ENCODE peak calls at places on chromosome 1, in four cellular contexts. P is H1, W is HepG2, R is GM12878. Z is an unnamed sample. For H3K27me3, the result is how much of the 10 kb centered on the place peaks cover.

GRCh38 chr1:70528591-70529333 is 117.7 kb downstream of the CTH start:
- DNase-seq in P (peak), W (peak), R (no peak), Z (peak)

GRCh38 chr1:30191154-30191702 is 532.2 kb downstream of the MATN1 start:
- DNase-seq in P (peak), W (no peak), R (no peak), Z (peak)

GRCh38 chr1:87478231-87478630 is 149.6 kb downstream of the LMO4 start:
- DNase-seq in P (peak), W (no peak), R (no peak), Z (peak)

GRCh38 chr1:56304975-56305374 is 274.4 kb downstream of the PLPP3 start:
- DNase-seq in P (no peak), W (no peak), R (no peak), Z (no peak)

GRCh38 chr1:100322436-100323211 is 29.7 kb upstream of the CDC14A start:
- DNase-seq in P (no peak), W (peak), R (no peak), Z (no peak)

GRCh38 chr1:206754011-206754410 is 16.6 kb upstream of the IL19 start:
- DNase-seq in P (no peak), W (no peak), R (no peak), Z (no peak)

GRCh38 chr1:91891486-91891885 is 5.5 kb upstream of the TGFBR3 start:
- DNase-seq in P (no peak), W (no peak), R (no peak), Z (no peak)

GRCh38 chr1:38084700-38085099 is 38.1 kb upstream of the POU3F1 start:
- DNase-seq in P (no peak), W (no peak), R (no peak), Z (no peak)

GRCh38 chr1:22131875-22132486 is 10.9 kb downstream of the WNT4 start:
- DNase-seq in P (peak), W (peak), R (no peak), Z (peak)

GRCh38 chr1:71509051-71509595 is 428.3 kb upstream of the ZRANB2 start:
- DNase-seq in P (no peak), W (no peak), R (no peak), Z (no peak)

GRCh38 chr1:24362982-24363614 is 43.9 kb downstream of the GRHL3 start:
- DNase-seq in P (no peak), W (no peak), R (no peak), Z (no peak)

GRCh38 chr1:230584660-230585059 is 57.6 kb upstream of the COG2 start:
- DNase-seq in P (no peak), W (no peak), R (no peak), Z (no peak)

GRCh38 chr1:119367332-119368124 is 1.1 kb upstream of the HAO2 start:
- DNase-seq in P (no peak), W (peak), R (no peak), Z (peak)

GRCh38 chr1:176656257-176656995 is 193.5 kb downstream of the PAPPA2 start:
- DNase-seq in P (no peak), W (no peak), R (no peak), Z (no peak)

GRCh38 chr1:15196069-15196468 is 42.5 kb downstream of the TMEM51 start:
- DNase-seq in P (no peak), W (no peak), R (no peak), Z (no peak)

GRCh38 chr1:12155328-12155727 is 11.5 kb upstream of the TNFRSF1B start:
- DNase-seq in P (no peak), W (no peak), R (no peak), Z (no peak)

GRCh38 chr1:111476761-111477309 is 3.1 kb downstream of the C1orf162 start:
- DNase-seq in P (no peak), W (no peak), R (peak), Z (no peak)

GRCh38 chr1:7293702-7294630 is 477.1 kb upstream of the VAMP3 start:
- DNase-seq in P (peak), W (no peak), R (no peak), Z (no peak)

DNA sequence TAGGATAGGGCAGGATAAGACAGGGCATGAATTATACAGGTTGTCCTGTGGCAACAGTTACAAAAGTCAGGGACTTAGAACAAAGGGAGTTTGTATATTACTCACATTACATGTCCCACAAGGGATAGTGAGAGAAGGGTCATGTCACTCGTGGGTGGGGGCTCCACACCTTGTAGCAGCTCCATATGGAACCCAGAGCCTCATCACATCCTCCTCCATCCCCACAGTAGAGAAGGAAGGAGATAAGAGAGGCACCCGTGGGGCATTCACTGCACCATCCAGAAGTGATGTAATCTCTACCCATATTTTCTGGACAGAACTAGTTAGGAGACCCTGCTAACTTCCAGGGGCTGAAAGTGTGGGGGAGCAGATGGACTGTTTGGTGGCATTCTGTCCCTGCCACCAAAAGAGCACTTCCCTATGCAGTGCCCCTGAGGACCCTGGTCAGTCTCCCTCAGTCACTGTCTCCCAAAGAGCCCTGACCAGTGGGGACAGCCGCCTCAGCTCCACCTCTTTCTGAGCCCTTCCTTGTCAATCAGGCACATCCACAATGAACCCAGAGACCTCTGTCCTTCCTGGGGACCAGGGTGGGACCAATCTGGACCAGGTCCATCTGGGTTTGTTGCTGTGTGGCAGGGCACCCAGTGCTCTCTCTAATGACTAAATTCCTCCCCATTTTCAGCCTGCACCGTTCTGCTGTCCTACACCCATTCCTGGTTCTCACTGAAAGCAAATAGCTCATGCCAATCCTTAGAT is 154.8 kb upstream of the ETV3 start:
- DNase-seq in P (no peak), W (no peak), R (no peak), Z (no peak)
- H3K27me3 ChIP-seq in P (under half), W (under half), R (under half), Z (under half)

GRCh38 chr1:67170751-67171573 is 4.7 kb downstream of the IL23R start:
- DNase-seq in P (no peak), W (no peak), R (no peak), Z (no peak)
- TF ChIP-seq HDAC6 in P (no peak), W (no peak), R (no peak), Z (no peak)

DNA sequence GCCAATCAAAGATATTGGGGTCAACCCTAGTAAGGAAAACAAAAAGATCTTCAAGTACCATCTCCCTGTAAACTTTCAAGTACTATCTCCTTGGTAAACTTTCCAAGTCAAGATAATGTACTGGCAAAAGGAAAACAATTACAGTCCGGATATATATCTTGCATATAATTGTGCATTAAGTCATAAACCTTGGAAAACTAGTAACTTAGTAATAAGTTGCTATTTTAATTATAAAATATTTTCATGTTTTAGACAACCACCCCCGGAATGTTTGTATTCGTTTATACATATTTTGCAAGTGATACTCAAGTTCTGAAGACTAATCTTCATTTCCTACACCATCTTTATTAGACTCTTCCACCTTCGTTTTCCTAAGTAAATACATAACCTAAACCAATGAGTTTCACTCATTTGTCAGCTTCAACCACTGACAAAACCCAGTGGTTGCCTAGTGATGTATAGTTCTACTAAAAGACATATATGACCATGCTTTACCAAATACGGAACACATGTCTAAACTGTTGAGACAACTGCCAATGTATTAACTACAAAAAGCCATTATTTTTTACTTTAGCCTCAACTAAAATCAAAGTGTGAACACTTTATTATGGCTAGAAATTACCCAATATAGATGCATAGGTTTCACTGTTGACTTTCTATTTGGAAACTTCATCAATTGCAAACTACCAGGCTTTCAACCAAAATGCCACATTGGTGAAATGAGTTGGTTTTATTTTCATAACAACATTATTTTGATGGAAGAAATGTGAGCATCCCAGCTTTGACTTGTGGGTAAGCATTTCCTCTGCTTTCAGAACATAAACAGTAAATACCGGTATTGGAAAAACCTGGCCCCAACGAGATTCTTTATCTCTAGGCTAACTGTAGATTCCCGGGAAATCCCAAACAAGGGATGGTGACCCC is 1.6 kb downstream of the AKT3 start:
- DNase-seq in P (no peak), W (no peak), R (no peak), Z (no peak)
- H3K27me3 ChIP-seq in P (under half), W (under half), R (under half), Z (under half)

GRCh38 chr1:23202263-23202749 is 15.0 kb downstream of the HTR1D start:
- DNase-seq in P (no peak), W (no peak), R (no peak), Z (no peak)
- TF ChIP-seq HDAC6 in P (no peak), W (no peak), R (no peak), Z (no peak)

GRCh38 chr1:182628657-182629056 is 24.5 kb upstream of the RGS16 start:
- DNase-seq in P (no peak), W (no peak), R (no peak), Z (no peak)
- H3K27me3 ChIP-seq in P (under half), W (under half), R (under half), Z (under half)

DNA sequence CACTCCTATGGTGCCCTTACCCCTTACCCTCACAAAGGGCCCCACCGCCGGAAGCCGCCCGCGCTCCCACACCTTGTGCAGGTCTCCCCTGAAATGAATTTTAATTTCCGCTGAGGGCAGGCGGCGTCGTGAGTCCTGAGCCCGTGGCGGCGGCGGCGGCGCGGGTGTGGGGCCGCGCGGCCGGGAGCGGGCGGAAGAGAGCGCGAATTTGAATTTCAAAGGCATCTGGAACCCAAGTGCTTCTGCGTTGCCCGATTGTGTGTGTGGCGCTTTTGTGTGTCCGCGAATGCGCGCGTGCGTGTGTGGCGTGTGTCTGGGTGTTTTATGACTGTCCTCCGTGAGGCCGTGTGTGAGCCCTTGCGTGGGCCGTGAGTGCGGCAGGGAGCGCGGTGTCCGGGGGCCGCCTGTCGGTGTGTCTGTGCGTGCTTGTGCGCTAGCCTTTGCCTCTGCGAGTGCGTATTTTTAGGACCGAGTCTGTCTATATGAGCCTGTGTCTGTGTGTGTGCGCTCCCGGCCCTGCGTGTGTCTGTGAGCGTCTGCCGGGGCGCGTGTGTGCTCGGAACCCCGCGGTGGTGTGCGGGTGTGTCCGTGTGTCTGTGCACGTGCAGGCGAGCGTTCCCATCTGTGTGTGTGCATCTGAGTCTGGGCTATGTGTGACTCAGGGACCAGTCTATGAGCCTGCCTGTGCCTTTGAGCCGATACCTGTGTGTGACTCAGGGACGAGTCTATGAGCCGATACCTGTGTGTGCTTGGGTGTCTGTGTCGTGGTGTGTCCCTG is 7.9 kb upstream of the ADGRB2 start:
- DNase-seq in P (no peak), W (no peak), R (no peak), Z (no peak)
- TF ChIP-seq HDAC6 in P (no peak), W (no peak), R (no peak), Z (no peak)

GRCh38 chr1:228510101-228510850 is 23.1 kb downstream of the RNF187 start:
- DNase-seq in P (no peak), W (no peak), R (no peak), Z (no peak)
- H3K27me3 ChIP-seq in P (under half), W (under half), R (under half), Z (under half)

Z was measured in K562.